ENCODE peak calls at places on chromosomes 7 and 10, in four cellular contexts. Y, T, A and J are unnamed samples.

GRCh38 chr10:76444034-76444800 is 1012.8 kb downstream of the LRMDA start:
- DNase-seq in Y (no peak), A (no peak), T (no peak), J (peak; percentile 75)

GRCh38 chr10:121088524-121088923 is 237.4 kb downstream of the WDR11 start:
- DNase-seq in Y (no peak), T (peak; percentile 74), A (peak; percentile 65), J (peak; percentile 6)

GRCh38 chr7:3399858-3400257 is 98.8 kb downstream of the SDK1 start:
- DNase-seq in Y (peak; percentile 15), T (peak; percentile 95), A (peak; percentile 85), J (peak; percentile 3)

GRCh38 chr7:38105874-38106483 is 72.1 kb upstream of the STARD3NL start:
- DNase-seq in A (peak; percentile 58), T (peak; percentile 74), Y (no peak), J (peak; percentile 72)

GRCh38 chr7:112546723-112547513 is 66.1 kb downstream of the LSMEM1 start:
- DNase-seq in A (peak; percentile 60), Y (no peak), T (peak; percentile 76), J (no peak)

GRCh38 chr10:78634389-78634815 is 434.4 kb upstream of the ZMIZ1 start:
- DNase-seq in A (peak; percentile 22), Y (peak; percentile 53), T (no peak), J (peak; percentile 59)

GRCh38 chr7:97004931-97005763 is at the start of gene DLX6:
- DNase-seq in Y (no peak), T (peak; percentile 96), A (peak; percentile 95), J (peak; percentile 21)

GRCh38 chr7:94843553-94843952 is 63.8 kb upstream of the PPP1R9A start:
- DNase-seq in Y (no peak), T (no peak), A (no peak), J (no peak)

GRCh38 chr7:5519515-5519928 is 95.9 kb upstream of the TNRC18 start:
- DNase-seq in A (no peak), T (peak; percentile 29), Y (peak; percentile 14), J (no peak)

GRCh38 chr10:4867109-4867519 is 41.1 kb downstream of the AKR1E2 start:
- DNase-seq in T (no peak), A (no peak), Y (no peak), J (no peak)

GRCh38 chr10:4867520-4868356 is 41.7 kb downstream of the AKR1E2 start:
- DNase-seq in T (no peak), A (no peak), Y (no peak), J (peak; percentile 58)

GRCh38 chr10:4868357-4868657 is 42.3 kb downstream of the AKR1E2 start:
- DNase-seq in Y (no peak), A (no peak), T (no peak), J (no peak)

DNA sequence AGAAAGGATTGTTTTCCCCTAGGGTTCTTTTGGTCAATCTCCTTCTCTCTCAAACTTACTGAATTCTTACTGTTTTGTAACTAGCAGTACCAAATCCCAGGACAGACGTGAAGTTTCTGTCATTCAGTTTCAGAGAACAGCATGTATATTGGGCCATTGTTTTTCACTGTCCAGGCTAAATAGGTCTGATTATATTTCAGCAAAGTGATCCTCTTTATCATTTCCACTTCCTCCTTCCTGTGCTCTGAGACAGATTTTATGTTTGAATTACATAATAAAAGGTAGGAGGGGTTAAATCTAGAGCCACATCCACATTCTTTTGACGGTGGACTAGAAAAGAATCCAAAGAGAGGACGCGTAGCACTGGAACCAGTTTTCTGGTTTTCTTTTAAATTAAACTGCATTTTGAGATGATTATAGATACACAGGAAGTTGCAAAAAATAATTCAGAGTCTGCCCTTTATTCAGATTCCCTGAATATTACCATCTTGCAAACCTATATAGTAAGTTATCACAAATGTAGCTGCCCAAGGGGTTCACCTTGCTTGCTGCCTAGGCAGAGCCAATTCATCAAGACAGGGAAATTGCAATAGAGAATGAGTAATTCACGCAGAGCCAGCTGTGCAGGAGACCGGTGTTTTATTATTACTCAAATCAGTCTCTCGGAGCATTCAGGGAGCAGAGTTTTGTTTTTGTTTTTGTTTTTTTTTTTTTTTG is 40.1 kb downstream of the AKR1E2 start:
- DNase-seq in Y (no peak), T (no peak), A (no peak), J (peak; percentile 2)
- H3K4me2 ChIP-seq in Y (no peak overlapping the region), T (peak overlapping the region; percentile 28), A (no peak overlapping the region), J (no peak overlapping the region)

GRCh38 chr7:7181519-7182155 is 707 bp upstream of the C1GALT1 start:
- DNase-seq in A (peak; percentile 49), T (peak; percentile 82), Y (peak; percentile 48), J (peak; percentile 51)
- H3K4me3 ChIP-seq in A (peak overlapping the region; percentile 91), T (peak overlapping the region; percentile 63), Y (peak overlapping the region; percentile 67), J (peak overlapping the region; percentile 89)

GRCh38 chr10:124092270-124093075 is 925 bp downstream of the CHST15 start:
- DNase-seq in T (peak; percentile 82), Y (peak; percentile 56), A (peak; percentile 87), J (peak; percentile 37)

GRCh38 chr10:124093076-124093773 is at the start of gene CHST15:
- DNase-seq in A (peak; percentile 87), T (peak; percentile 85), Y (peak; percentile 65), J (peak; percentile 38)

GRCh38 chr10:124089859-124090258 is 3.5 kb downstream of the CHST15 start:
- DNase-seq in T (no peak), A (no peak), Y (no peak), J (no peak)

GRCh38 chr10:124090630-124091209 is 2.7 kb downstream of the CHST15 start:
- DNase-seq in T (no peak), A (no peak), Y (peak; percentile 24), J (no peak)

DNA sequence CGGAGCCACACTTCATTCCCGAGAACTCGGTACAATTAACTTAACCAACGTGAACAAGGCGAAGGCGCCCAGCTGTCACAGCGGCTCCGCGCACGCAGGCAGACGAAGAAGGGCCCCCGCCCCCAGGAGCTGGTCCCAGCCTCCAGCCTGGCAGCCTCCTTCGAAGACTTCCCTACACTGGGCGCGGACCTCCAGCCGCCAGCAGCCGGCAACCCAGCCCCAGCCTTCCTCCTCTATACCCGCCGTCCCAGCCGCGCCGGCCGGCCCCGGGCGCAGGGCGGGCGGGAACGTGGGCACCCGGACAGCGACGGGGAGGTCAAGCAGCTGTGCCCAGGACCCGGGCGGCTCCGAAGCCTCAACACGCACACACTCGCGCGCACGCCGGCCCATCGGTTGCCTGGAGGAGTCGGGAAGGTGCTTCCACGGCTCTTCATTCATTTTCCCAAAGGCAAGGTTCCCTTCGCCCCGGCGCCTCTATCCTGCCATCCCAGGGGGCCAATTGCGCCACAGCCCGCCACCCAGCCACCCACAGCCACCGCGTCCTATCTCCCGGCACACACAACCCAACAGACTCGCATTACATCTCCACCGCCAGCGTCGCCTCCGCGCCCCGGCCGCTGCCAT is 1.6 kb downstream of the CHST15 start:
- DNase-seq in Y (peak; percentile 19), T (peak; percentile 72), A (peak; percentile 62), J (peak; percentile 22)
- H3F3A ChIP-seq in Y (peaks cover 9% of the 10 kb centered on the region), T (peaks cover 10% of the 10 kb centered on the region), A (peaks cover 15% of the 10 kb centered on the region), J (no peaks in the 10 kb centered on the region)

GRCh38 chr7:157402388-157402703 is 65.5 kb downstream of the DNAJB6 start:
- DNase-seq in Y (no peak), T (no peak), A (no peak), J (no peak)
- H3K4me2 ChIP-seq in Y (no peak overlapping the region), T (no peak overlapping the region), A (no peak overlapping the region), J (no peak overlapping the region)

GRCh38 chr7:35755711-35756110 is 45.1 kb upstream of the SEPTIN7 start:
- DNase-seq in A (no peak), Y (no peak), T (no peak), J (no peak)

GRCh38 chr7:35754741-35755140 is 46.1 kb upstream of the SEPTIN7 start:
- DNase-seq in A (no peak), T (no peak), Y (no peak), J (peak; percentile 6)

GRCh38 chr7:35757574-35757973 is 43.3 kb upstream of the SEPTIN7 start:
- DNase-seq in A (no peak), Y (no peak), T (no peak), J (no peak)

GRCh38 chr7:35752727-35753126 is 48.1 kb upstream of the SEPTIN7 start:
- DNase-seq in Y (no peak), T (no peak), A (no peak), J (no peak)

DNA sequence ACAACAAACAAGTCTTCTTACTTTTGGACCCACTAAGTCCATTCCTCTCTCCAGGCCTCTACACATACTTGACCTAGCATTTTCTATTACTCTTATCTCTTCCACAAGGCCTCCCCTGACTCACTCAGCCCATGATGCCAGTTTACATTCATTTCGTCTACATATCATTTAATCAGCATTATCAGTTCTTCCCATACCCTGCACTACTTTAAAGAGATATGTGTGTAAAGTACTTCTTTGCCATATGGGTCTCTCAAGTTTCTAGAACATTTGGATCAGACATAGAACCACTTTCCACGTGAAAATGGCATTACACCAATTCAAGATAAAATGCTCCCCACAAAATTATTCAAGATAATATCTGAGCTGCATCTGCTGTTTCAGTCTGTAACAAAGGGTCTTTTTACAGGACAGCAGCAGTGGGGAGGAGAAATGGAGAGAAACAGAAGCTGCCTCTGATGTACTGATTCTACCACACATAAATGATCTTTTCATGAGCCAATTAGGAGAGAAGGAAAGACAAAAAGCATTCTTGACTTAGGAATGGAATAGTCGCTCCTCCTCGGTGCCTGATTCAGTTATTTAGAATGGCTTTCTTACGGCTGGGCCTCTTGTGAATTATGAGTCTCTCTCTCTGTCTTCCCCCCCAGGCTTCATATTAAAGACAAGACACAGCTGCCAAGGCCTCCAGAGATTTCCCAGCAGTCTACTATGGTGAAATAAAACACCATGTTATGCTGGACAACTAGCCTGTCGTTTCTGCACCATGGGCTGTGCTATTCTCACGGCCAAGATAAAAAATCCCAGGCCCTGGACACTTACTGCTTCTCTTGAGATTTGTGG is 46.9 kb upstream of the SEPTIN7 start:
- DNase-seq in A (no peak), Y (no peak), T (no peak), J (no peak)
- H3K4me3 ChIP-seq in A (no peak overlapping the region), Y (no peak overlapping the region), T (no peak overlapping the region), J (no peak overlapping the region)